ENCODE peak calls at places on chromosomes 4 and X, in nine cellular contexts. S, K, H, Y, E, Z, C, G and J are unnamed samples.
A peak's percentile ranks its signal among the peaks of the same experiment; 100 is the strongest.

GRCh38 chr4:180635276-180635675 is 1607.9 kb upstream of the TENM3 start:
- DNase-seq in S (no peak), Y (no peak), K (no peak), G (no peak), Z (no peak), E (no peak), H (no peak), C (no peak), J (peak; percentile 4)

GRCh38 chr4:117692538-117692937 is 341.7 kb upstream of the NDST3 start:
- DNase-seq in C (no peak), Y (no peak), K (no peak), Z (no peak), H (no peak), E (no peak), S (no peak), G (no peak), J (no peak)

GRCh38 chr4:31998807-31999206 is 1278.6 kb downstream of the PCDH7 start:
- DNase-seq in Z (no peak), S (no peak), E (no peak), H (no peak), C (no peak), K (no peak), G (no peak), Y (no peak), J (no peak)

GRCh38 chrX:71935542-71935941 is 24.9 kb downstream of the NHSL2 start:
- DNase-seq in C (no peak), G (no peak), Z (no peak), S (no peak), Y (no peak), H (peak; percentile 53), K (no peak), E (no peak), J (no peak)

GRCh38 chrX:53045002-53045401 is 3.6 kb upstream of the GPR173 start:
- DNase-seq in Y (no peak), E (no peak), H (no peak), G (no peak), C (no peak), S (no peak), Z (no peak), K (no peak), J (no peak)

GRCh38 chr4:25069014-25069413 is 38.3 kb upstream of the LGI2 start:
- DNase-seq in G (no peak), C (no peak), H (no peak), Y (no peak), S (no peak), Z (no peak), K (no peak), E (no peak), J (no peak)

GRCh38 chrX:10212395-10212794 is 55.6 kb downstream of the CLCN4 start:
- DNase-seq in K (no peak), H (no peak), E (no peak), C (no peak), S (no peak), G (no peak), Y (no peak), Z (no peak), J (no peak)

GRCh38 chrX:119417842-119418241 is 18.7 kb downstream of the SLC25A43 start:
- DNase-seq in E (no peak), H (no peak), S (no peak), C (no peak), Z (no peak), K (no peak), G (no peak), Y (no peak), J (peak; percentile 45)

GRCh38 chr4:134627386-134627785 is 425.8 kb upstream of the PABPC4L start:
- DNase-seq in E (no peak), H (no peak), C (no peak), S (no peak), G (no peak), K (no peak), Y (no peak), Z (no peak), J (no peak)

GRCh38 chr4:24988776-24989175 is 42.0 kb downstream of the LGI2 start:
- DNase-seq in H (no peak), K (no peak), Z (no peak), Y (no peak), G (no peak), E (no peak), S (peak; percentile 18), C (no peak), J (peak; percentile 55)

GRCh38 chrX:826448-826847 is 195.9 kb downstream of the SHOX start:
- DNase-seq in K (no peak), C (no peak), Y (no peak), S (no peak), G (no peak), E (no peak), H (no peak), Z (no peak), J (peak; percentile 50)

GRCh38 chr4:123517971-123518370 is 121.4 kb downstream of the SPRY1 start:
- DNase-seq in H (no peak), Y (no peak), C (no peak), G (no peak), Z (no peak), K (no peak), S (no peak), E (no peak), J (peak; percentile 20)

GRCh38 chr4:72564184-72564583 is 4.8 kb downstream of the ADAMTS3 start:
- DNase-seq in E (no peak), C (no peak), G (no peak), Y (no peak), K (no peak), S (peak; percentile 69), H (no peak), Z (no peak), J (peak; percentile 24)

GRCh38 chr4:1591107-1591506 is 93.0 kb downstream of the FAM53A start:
- DNase-seq in Z (no peak), C (no peak), S (no peak), H (no peak), G (no peak), E (no peak), K (no peak), Y (no peak), J (no peak)

GRCh38 chr4:1590244-1590643 is 93.9 kb downstream of the FAM53A start:
- DNase-seq in E (no peak), K (no peak), H (peak; percentile 5), G (peak; percentile 2), S (no peak), Z (no peak), Y (no peak), C (no peak), J (no peak)

GRCh38 chr4:1588306-1588705 is 95.8 kb downstream of the FAM53A start:
- DNase-seq in E (no peak), H (peak; percentile 17), S (no peak), Z (no peak), G (peak; percentile 8), C (no peak), Y (no peak), K (peak; percentile 23), J (no peak)

GRCh38 chr4:1592179-1593037 is 91.7 kb downstream of the FAM53A start:
- DNase-seq in S (no peak), Z (no peak), C (no peak), Y (no peak), H (peak; percentile 26), E (no peak), G (peak; percentile 16), K (peak; percentile 43), J (no peak)

GRCh38 chr4:1589098-1589497 is 95.0 kb downstream of the FAM53A start:
- DNase-seq in Z (no peak), K (no peak), E (no peak), C (no peak), Y (no peak), S (no peak), H (no peak), G (no peak), J (no peak)
- H3K4me3 ChIP-seq in Z (no peak overlapping the region), K (no peak overlapping the region), E (no peak overlapping the region), C (no peak overlapping the region), Y (no peak overlapping the region), S (no peak overlapping the region), H (no peak overlapping the region), G (no peak overlapping the region), J (no peak overlapping the region)

DNA sequence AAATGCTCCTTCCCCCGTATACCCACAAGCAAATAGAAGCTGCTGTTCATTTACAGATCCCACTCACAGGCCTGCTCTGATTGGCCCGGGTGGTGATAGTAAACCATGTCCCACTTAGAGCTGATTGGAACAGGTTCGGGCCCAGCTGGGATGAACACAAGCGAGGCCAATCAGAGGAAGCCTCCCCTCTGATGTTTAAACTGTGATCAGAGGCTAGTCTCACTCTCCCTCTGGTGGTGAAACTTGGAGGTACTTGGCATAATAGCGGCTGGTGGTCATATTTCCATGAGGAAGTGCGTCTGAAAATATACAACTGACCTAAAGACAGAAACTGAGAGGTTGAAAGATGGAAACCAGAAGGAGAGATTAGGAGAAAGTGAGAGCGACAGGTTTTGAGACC is 51.5 kb upstream of the TRPC3 start:
- DNase-seq in Z (no peak), S (no peak), H (peak; percentile 31), G (no peak), C (peak; percentile 11), K (no peak), E (no peak), Y (peak; percentile 40), J (peak; percentile 31)
- TF ChIP-seq CTCF in Z (no peak), S (peak; percentile 30), H (no peak), G (no peak), C (peak; percentile 58), K (peak; percentile 12), E (peak; percentile 46), Y (peak; percentile 79), J (peak; percentile 54)

GRCh38 chr4:146621-147020 is 22.3 kb downstream of the ZNF718 start:
- DNase-seq in Z (no peak), H (no peak), Y (no peak), K (no peak), E (no peak), G (no peak), S (no peak), C (no peak), J (no peak)
- H3K4me3 ChIP-seq in Z (no peak overlapping the region), H (no peak overlapping the region), Y (no peak overlapping the region), K (no peak overlapping the region), E (no peak overlapping the region), G (no peak overlapping the region), S (no peak overlapping the region), C (no peak overlapping the region), J (no peak overlapping the region)

GRCh38 chrX:29477878-29478277 is 737.5 kb upstream of the MAGEB2 start:
- DNase-seq in C (no peak), K (no peak), Z (no peak), S (no peak), E (no peak), Y (no peak), G (no peak), H (no peak), J (no peak)

GRCh38 chrX:29478336-29479069 is 736.9 kb upstream of the MAGEB2 start:
- DNase-seq in C (peak; percentile 51), S (no peak), Y (peak; percentile 40), H (no peak), Z (no peak), G (no peak), K (peak; percentile 42), E (no peak), J (peak; percentile 68)
- TF ChIP-seq CTCF in C (peak; percentile 82), S (peak; percentile 50), Y (peak; percentile 72), H (peak; percentile 10), Z (no peak), G (no peak), K (peak; percentile 50), E (peak; percentile 38), J (peak; percentile 76)